ENCODE peak calls at places on chromosomes 7 and 10, in five cellular contexts. One of them, this sample, is unnamed.

GRCh38 chr7:73622909-73623797 is 1.2 kb downstream of the MLXIPL start:
- DNase-seq in lower lobe of right lung: peak
- DNase-seq in OCI-LY7: no peak
- DNase-seq in CD8-positive, alpha-beta T cell: no peak
- DNase-seq in Panc1: no peak
- DNase-seq in this sample: no peak

GRCh38 chr7:142248-142955 is 50.0 kb upstream of the FAM20C start:
- DNase-seq in lower lobe of right lung: no peak
- DNase-seq in OCI-LY7: no peak
- DNase-seq in CD8-positive, alpha-beta T cell: no peak
- DNase-seq in Panc1: no peak
- DNase-seq in this sample: no peak

GRCh38 chr10:3825244-3825643 is 40.2 kb upstream of the KLF6 start:
- DNase-seq in lower lobe of right lung: no peak
- DNase-seq in OCI-LY7: no peak
- DNase-seq in CD8-positive, alpha-beta T cell: no peak
- DNase-seq in Panc1: no peak
- DNase-seq in this sample: no peak

GRCh38 chr7:36644625-36645422 is 79.5 kb downstream of the AOAH start:
- DNase-seq in lower lobe of right lung: no peak
- DNase-seq in OCI-LY7: no peak
- DNase-seq in CD8-positive, alpha-beta T cell: no peak
- DNase-seq in Panc1: no peak
- DNase-seq in this sample: no peak

GRCh38 chr7:104552102-104552501 is 223.7 kb downstream of the LHFPL3 start:
- DNase-seq in lower lobe of right lung: no peak
- DNase-seq in OCI-LY7: peak
- DNase-seq in CD8-positive, alpha-beta T cell: no peak
- DNase-seq in Panc1: no peak
- DNase-seq in this sample: no peak

GRCh38 chr10:132162590-132163277 is 24.0 kb upstream of the DPYSL4 start:
- DNase-seq in lower lobe of right lung: peak
- DNase-seq in OCI-LY7: no peak
- DNase-seq in CD8-positive, alpha-beta T cell: no peak
- DNase-seq in Panc1: no peak
- DNase-seq in this sample: no peak

GRCh38 chr7:47932466-47933037 is 15.7 kb downstream of the PKD1L1 start:
- DNase-seq in lower lobe of right lung: no peak
- DNase-seq in OCI-LY7: no peak
- DNase-seq in CD8-positive, alpha-beta T cell: no peak
- DNase-seq in Panc1: no peak
- DNase-seq in this sample: no peak

GRCh38 chr10:127736915-127737562 is at the start of gene FOXI2:
- DNase-seq in lower lobe of right lung: no peak
- DNase-seq in OCI-LY7: no peak
- DNase-seq in CD8-positive, alpha-beta T cell: no peak
- DNase-seq in Panc1: no peak
- DNase-seq in this sample: no peak

GRCh38 chr7:127066974-127067373 is 185.8 kb downstream of the GRM8 start:
- DNase-seq in lower lobe of right lung: no peak
- DNase-seq in OCI-LY7: no peak
- DNase-seq in CD8-positive, alpha-beta T cell: no peak
- DNase-seq in Panc1: no peak
- DNase-seq in this sample: no peak

GRCh38 chr7:46291601-46292150 is 370.6 kb upstream of the IGFBP3 start:
- DNase-seq in lower lobe of right lung: no peak
- DNase-seq in OCI-LY7: no peak
- DNase-seq in CD8-positive, alpha-beta T cell: no peak
- DNase-seq in Panc1: no peak
- DNase-seq in this sample: no peak

GRCh38 chr10:48284002-48284546 is 9.6 kb upstream of the FRMPD2 start:
- DNase-seq in lower lobe of right lung: no peak
- DNase-seq in OCI-LY7: no peak
- DNase-seq in CD8-positive, alpha-beta T cell: no peak
- DNase-seq in Panc1: no peak
- DNase-seq in this sample: no peak

GRCh38 chr7:23593706-23594105 is 3.5 kb upstream of the CCDC126 start:
- DNase-seq in lower lobe of right lung: no peak
- DNase-seq in OCI-LY7: peak
- DNase-seq in CD8-positive, alpha-beta T cell: no peak
- DNase-seq in Panc1: no peak
- DNase-seq in this sample: no peak

GRCh38 chr7:231858-232246 is 39.5 kb downstream of the FAM20C start:
- DNase-seq in lower lobe of right lung: no peak
- DNase-seq in OCI-LY7: no peak
- DNase-seq in CD8-positive, alpha-beta T cell: no peak
- DNase-seq in Panc1: no peak
- DNase-seq in this sample: no peak

GRCh38 chr10:15180736-15181135 is 12.2 kb upstream of the NMT2 start:
- DNase-seq in lower lobe of right lung: no peak
- DNase-seq in OCI-LY7: no peak
- DNase-seq in CD8-positive, alpha-beta T cell: no peak
- DNase-seq in Panc1: no peak
- DNase-seq in this sample: no peak

GRCh38 chr10:80104066-80104926 is 25.8 kb downstream of the TMEM254 start:
- DNase-seq in lower lobe of right lung: no peak
- DNase-seq in OCI-LY7: no peak
- DNase-seq in CD8-positive, alpha-beta T cell: no peak
- DNase-seq in Panc1: no peak
- DNase-seq in this sample: no peak

GRCh38 chr7:15143121-15143520 is 240.6 kb upstream of the DGKB start:
- DNase-seq in lower lobe of right lung: no peak
- DNase-seq in OCI-LY7: no peak
- DNase-seq in CD8-positive, alpha-beta T cell: no peak
- DNase-seq in Panc1: no peak
- DNase-seq in this sample: no peak

GRCh38 chr10:4677296-4678021 is 148.5 kb upstream of the AKR1E2 start:
- DNase-seq in lower lobe of right lung: no peak
- DNase-seq in OCI-LY7: no peak
- DNase-seq in CD8-positive, alpha-beta T cell: no peak
- DNase-seq in Panc1: peak
- DNase-seq in this sample: no peak

GRCh38 chr7:3683886-3684539 is 383.0 kb downstream of the SDK1 start:
- DNase-seq in lower lobe of right lung: no peak
- DNase-seq in OCI-LY7: no peak
- DNase-seq in CD8-positive, alpha-beta T cell: no peak
- DNase-seq in Panc1: no peak
- DNase-seq in this sample: no peak

GRCh38 chr10:122336332-122336731 is 38.2 kb upstream of the PLEKHA1 start:
- DNase-seq in lower lobe of right lung: no peak
- DNase-seq in OCI-LY7: no peak
- DNase-seq in CD8-positive, alpha-beta T cell: no peak
- DNase-seq in Panc1: no peak
- DNase-seq in this sample: no peak

GRCh38 chr10:5871596-5871995 is 18.1 kb downstream of the ANKRD16 start:
- DNase-seq in lower lobe of right lung: no peak
- DNase-seq in OCI-LY7: no peak
- DNase-seq in CD8-positive, alpha-beta T cell: no peak
- DNase-seq in Panc1: no peak
- DNase-seq in this sample: no peak

GRCh38 chr7:1169409-1170368 is 9.7 kb upstream of the ZFAND2A start:
- DNase-seq in lower lobe of right lung: peak
- DNase-seq in OCI-LY7: peak
- DNase-seq in CD8-positive, alpha-beta T cell: peak
- DNase-seq in Panc1: no peak
- DNase-seq in this sample: peak

GRCh38 chr7:66150471-66150870 is 35.8 kb downstream of the CRCP start:
- DNase-seq in lower lobe of right lung: no peak
- DNase-seq in OCI-LY7: no peak
- DNase-seq in CD8-positive, alpha-beta T cell: no peak
- DNase-seq in Panc1: no peak
- DNase-seq in this sample: no peak

GRCh38 chr10:14727389-14727918 is 47.2 kb downstream of the FAM107B start:
- DNase-seq in lower lobe of right lung: no peak
- DNase-seq in OCI-LY7: no peak
- DNase-seq in CD8-positive, alpha-beta T cell: no peak
- DNase-seq in Panc1: no peak
- DNase-seq in this sample: no peak

GRCh38 chr10:79018591-79019011 is 50.2 kb upstream of the ZMIZ1 start:
- DNase-seq in lower lobe of right lung: peak
- DNase-seq in OCI-LY7: no peak
- DNase-seq in CD8-positive, alpha-beta T cell: no peak
- DNase-seq in Panc1: no peak
- DNase-seq in this sample: no peak

GRCh38 chr7:2120841-2121830 is 111.6 kb downstream of the MAD1L1 start:
- DNase-seq in lower lobe of right lung: no peak
- DNase-seq in OCI-LY7: no peak
- DNase-seq in CD8-positive, alpha-beta T cell: no peak
- DNase-seq in Panc1: no peak
- DNase-seq in this sample: no peak

GRCh38 chr10:78868861-78869260 is 199.9 kb upstream of the ZMIZ1 start:
- DNase-seq in lower lobe of right lung: no peak
- DNase-seq in OCI-LY7: no peak
- DNase-seq in CD8-positive, alpha-beta T cell: no peak
- DNase-seq in Panc1: no peak
- DNase-seq in this sample: no peak

GRCh38 chr7:16708980-16709379 is 44.6 kb upstream of the TSPAN13 start:
- DNase-seq in lower lobe of right lung: no peak
- DNase-seq in OCI-LY7: no peak
- DNase-seq in CD8-positive, alpha-beta T cell: no peak
- DNase-seq in Panc1: peak
- DNase-seq in this sample: no peak

GRCh38 chr7:75969182-75969581 is 25.2 kb downstream of the TMEM120A start:
- DNase-seq in lower lobe of right lung: no peak
- DNase-seq in OCI-LY7: no peak
- DNase-seq in CD8-positive, alpha-beta T cell: no peak
- DNase-seq in Panc1: no peak
- DNase-seq in this sample: no peak

GRCh38 chr7:67696878-67697277 is 700.2 kb downstream of the TYW1 start:
- DNase-seq in lower lobe of right lung: no peak
- DNase-seq in OCI-LY7: no peak
- DNase-seq in CD8-positive, alpha-beta T cell: no peak
- DNase-seq in Panc1: no peak
- DNase-seq in this sample: no peak

GRCh38 chr10:72692897-72693598 is 1.1 kb downstream of the MCU start:
- DNase-seq in lower lobe of right lung: no peak
- DNase-seq in OCI-LY7: peak
- DNase-seq in CD8-positive, alpha-beta T cell: peak
- DNase-seq in Panc1: no peak
- DNase-seq in this sample: no peak

GRCh38 chr10:17838080-17838634 is 29.0 kb downstream of the MRC1 start:
- DNase-seq in lower lobe of right lung: no peak
- DNase-seq in OCI-LY7: no peak
- DNase-seq in CD8-positive, alpha-beta T cell: no peak
- DNase-seq in Panc1: no peak
- DNase-seq in this sample: no peak
- H3K27ac ChIP-seq in lower lobe of right lung: no peak
- H3K27ac ChIP-seq in OCI-LY7: no peak
- H3K27ac ChIP-seq in CD8-positive, alpha-beta T cell: no peak
- H3K27ac ChIP-seq in Panc1: peak
- H3K27ac ChIP-seq in this sample: no peak

DNA sequence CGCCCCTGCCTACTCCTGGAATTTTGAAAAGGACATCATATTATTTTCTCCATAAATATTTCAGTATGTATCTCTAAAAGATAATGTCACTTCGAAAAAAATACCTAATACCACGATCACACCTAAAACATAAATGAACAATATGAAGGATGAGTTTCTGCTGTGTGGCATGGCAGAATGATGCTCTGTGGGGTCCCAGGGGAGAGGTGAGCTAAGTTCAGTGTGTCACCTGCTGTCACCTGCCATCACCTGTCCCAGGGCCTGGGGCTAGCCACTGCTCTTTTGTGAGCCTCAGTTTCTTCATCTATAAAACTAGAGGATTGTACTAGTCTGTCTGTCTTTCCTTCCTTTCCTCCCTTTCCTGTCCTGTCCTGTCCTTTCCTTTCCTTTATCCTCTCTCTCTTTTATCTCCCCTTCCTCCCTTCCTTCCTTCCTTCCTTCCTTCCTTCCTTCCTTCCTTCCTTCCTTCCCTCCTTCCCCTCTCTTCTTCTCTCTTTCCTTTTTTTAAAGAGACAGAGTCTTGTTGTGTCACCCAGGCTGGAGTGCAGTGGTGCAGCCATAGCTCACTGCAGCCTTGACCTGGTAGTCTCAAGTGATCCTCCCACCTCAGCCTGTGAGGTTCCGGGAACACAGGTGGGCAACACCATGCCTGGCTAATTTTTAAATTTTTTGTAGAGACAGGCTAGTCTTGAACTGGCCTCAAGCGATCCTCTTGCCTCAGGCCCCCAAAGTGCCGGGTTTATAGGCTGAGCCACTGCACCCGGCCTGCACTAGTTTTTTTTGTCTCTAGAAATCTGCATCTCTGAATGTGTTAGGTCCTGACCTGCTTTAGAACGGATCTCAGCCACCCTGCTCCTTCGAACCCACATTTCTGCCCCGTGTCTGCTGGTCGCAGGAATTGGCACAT is 43.1 kb downstream of the CUX1 start:
- DNase-seq in lower lobe of right lung: no peak
- DNase-seq in OCI-LY7: peak
- DNase-seq in CD8-positive, alpha-beta T cell: no peak
- DNase-seq in Panc1: no peak
- DNase-seq in this sample: no peak
- H3K27ac ChIP-seq in lower lobe of right lung: peak
- H3K27ac ChIP-seq in OCI-LY7: peak
- H3K27ac ChIP-seq in CD8-positive, alpha-beta T cell: no peak
- H3K27ac ChIP-seq in Panc1: no peak
- H3K27ac ChIP-seq in this sample: no peak

DNA sequence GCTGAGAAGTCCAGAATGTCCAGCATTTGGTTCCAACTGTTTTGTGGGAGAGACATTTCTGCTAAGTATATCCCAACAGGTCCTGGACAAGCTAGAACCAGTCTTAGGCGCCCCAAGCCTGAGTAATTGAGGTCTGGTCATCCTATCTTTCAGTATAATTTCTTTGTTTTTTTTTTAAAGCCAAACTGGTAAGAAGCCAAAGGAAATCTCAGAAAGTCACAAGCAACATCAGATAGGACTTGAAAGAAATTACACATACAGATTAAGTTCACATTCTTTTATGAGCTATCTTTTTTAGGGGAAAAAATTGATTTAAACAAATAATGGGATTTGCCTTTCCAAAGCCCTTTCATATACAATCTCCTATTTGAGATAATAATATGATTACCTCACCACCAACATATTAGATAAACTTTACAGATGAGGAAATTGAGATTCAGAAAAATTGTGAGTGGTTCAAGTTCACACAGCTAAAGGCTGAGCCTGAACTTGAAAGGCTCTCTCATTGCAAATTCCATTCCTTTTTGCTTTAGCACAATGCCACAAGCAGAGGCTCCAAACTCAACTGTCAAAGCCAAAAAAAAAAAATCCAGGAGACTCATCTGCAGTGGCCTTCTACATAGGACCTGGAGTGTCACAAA is 15.0 kb downstream of the PDLIM1 start:
- DNase-seq in lower lobe of right lung: no peak
- DNase-seq in OCI-LY7: no peak
- DNase-seq in CD8-positive, alpha-beta T cell: no peak
- DNase-seq in Panc1: no peak
- DNase-seq in this sample: no peak
- H3K27ac ChIP-seq in lower lobe of right lung: peak
- H3K27ac ChIP-seq in OCI-LY7: no peak
- H3K27ac ChIP-seq in CD8-positive, alpha-beta T cell: no peak
- H3K27ac ChIP-seq in Panc1: peak
- H3K27ac ChIP-seq in this sample: no peak

DNA sequence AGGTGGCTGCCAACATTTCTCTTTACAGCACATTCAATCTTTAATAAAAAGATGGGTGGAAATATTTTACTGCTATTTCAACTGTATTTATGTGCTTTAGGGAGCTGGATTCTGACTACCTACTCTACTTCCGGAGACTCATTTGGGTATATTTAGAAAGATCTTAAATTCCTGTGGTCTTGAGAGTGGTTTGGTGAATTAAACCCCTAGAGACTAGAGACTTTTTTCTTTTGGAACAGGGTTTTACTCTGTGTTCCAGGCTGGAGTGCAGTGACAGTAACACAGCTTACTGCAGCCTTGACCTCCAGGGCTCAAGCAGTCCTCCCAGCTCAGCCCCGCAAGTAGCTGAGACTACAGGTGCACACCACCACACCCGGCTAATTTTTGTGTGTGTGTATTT is 79.0 kb upstream of the HABP2 start:
- DNase-seq in lower lobe of right lung: no peak
- DNase-seq in OCI-LY7: no peak
- DNase-seq in CD8-positive, alpha-beta T cell: no peak
- DNase-seq in Panc1: no peak
- DNase-seq in this sample: no peak
- H3K27ac ChIP-seq in lower lobe of right lung: no peak
- H3K27ac ChIP-seq in OCI-LY7: no peak
- H3K27ac ChIP-seq in CD8-positive, alpha-beta T cell: no peak
- H3K27ac ChIP-seq in Panc1: no peak
- H3K27ac ChIP-seq in this sample: no peak